ENCODE peak calls at places on chromosomes 11 and 22, in six cellular contexts. S, C, Z, Q, B and G are unnamed samples.

GRCh38 chr11:11841121-11841604 is 609 bp upstream of the USP47 start:
- DNase-seq in Q (no peak), Z (peak), B (peak), S (no peak), C (no peak), G (peak)

GRCh38 chr11:124276081-124276480 is 19.9 kb downstream of the OR8G5 start:
- DNase-seq in C (no peak), B (peak), Q (no peak), Z (no peak), S (no peak), G (peak)

GRCh38 chr11:1532606-1533341 is 39.3 kb downstream of the DUSP8 start:
- DNase-seq in C (no peak), S (no peak), Z (no peak), Q (no peak), B (peak), G (no peak)

GRCh38 chr11:27388001-27388400 is 25.0 kb upstream of the CCDC34 start:
- DNase-seq in B (no peak), Z (no peak), Q (no peak), C (no peak), S (no peak), G (no peak)

GRCh38 chr11:25860677-25861445 is 471.1 kb upstream of the ANO3 start:
- DNase-seq in C (no peak), B (peak), Q (no peak), Z (no peak), S (no peak), G (peak)

GRCh38 chr22:23844739-23845202 is 6.0 kb upstream of the DERL3 start:
- DNase-seq in Z (no peak), B (no peak), C (no peak), S (no peak), Q (no peak), G (no peak)

GRCh38 chr11:123187670-123188507 is 7.2 kb downstream of the CLMP start:
- DNase-seq in Z (no peak), S (no peak), C (no peak), Q (no peak), B (peak), G (peak)

GRCh38 chr11:76667856-76668255 is 2.7 kb downstream of the LRRC32 start:
- DNase-seq in Z (no peak), Q (peak), C (no peak), B (no peak), S (peak), G (no peak)

GRCh38 chr11:115993613-115994012 is 489.4 kb upstream of the CADM1 start:
- DNase-seq in Q (no peak), Z (no peak), S (no peak), B (no peak), C (no peak), G (no peak)

GRCh38 chr22:22894740-22895731 is 7.4 kb downstream of the IGLL5 start:
- DNase-seq in Z (no peak), S (no peak), B (no peak), Q (no peak), C (no peak), G (no peak)

GRCh38 chr11:67117667-67118058 is 1.4 kb upstream of the KDM2A start:
- DNase-seq in B (no peak), S (peak), Z (no peak), C (no peak), Q (peak), G (peak)

GRCh38 chr22:18983120-18983651 is 47.1 kb upstream of the PRODH start:
- DNase-seq in Z (no peak), S (no peak), B (no peak), Q (peak), C (no peak), G (no peak)

GRCh38 chr11:48096588-48097525 is 116.5 kb downstream of the PTPRJ start:
- DNase-seq in C (no peak), B (no peak), Z (no peak), S (no peak), Q (peak), G (no peak)

GRCh38 chr11:61747389-61748285 is 4.8 kb upstream of the MYRF start:
- DNase-seq in B (peak), C (no peak), Q (peak), Z (peak), S (peak), G (peak)

GRCh38 chr11:72781313-72782080 is 12.3 kb downstream of the STARD10 start:
- DNase-seq in Q (peak), B (no peak), C (no peak), Z (no peak), S (no peak), G (no peak)

GRCh38 chr11:69013009-69013951 is at the start of gene MRGPRF:
- DNase-seq in C (peak), S (peak), Q (peak), B (peak), Z (peak), G (peak)

GRCh38 chr22:46390652-46391301 is 55.3 kb downstream of the TRMU start:
- DNase-seq in Z (peak), Q (peak), C (no peak), B (peak), S (peak), G (peak)

GRCh38 chr11:1222491-1223345 is at the start of gene MUC5B:
- DNase-seq in S (peak), Z (no peak), Q (peak), C (no peak), B (no peak), G (peak)

GRCh38 chr11:2940166-2940929 is 11.1 kb upstream of the PHLDA2 start:
- DNase-seq in S (peak), Q (peak), C (no peak), Z (no peak), B (peak), G (peak)

GRCh38 chr22:50253046-50253580 is 2.0 kb upstream of the HDAC10 start:
- DNase-seq in C (no peak), B (no peak), S (no peak), Z (no peak), Q (no peak), G (no peak)

GRCh38 chr22:29605236-29605850 is 1.9 kb downstream of the NF2 start:
- DNase-seq in B (no peak), S (peak), Z (no peak), Q (no peak), C (no peak), G (no peak)

GRCh38 chr22:29607426-29607825 is 4.0 kb downstream of the NF2 start:
- DNase-seq in Z (no peak), S (no peak), Q (no peak), C (no peak), B (no peak), G (peak)

GRCh38 chr22:29600846-29601245 is 2.6 kb upstream of the NF2 start:
- DNase-seq in S (no peak), Q (no peak), B (no peak), C (no peak), Z (no peak), G (no peak)

GRCh38 chr22:29606320-29606719 is 2.9 kb downstream of the NF2 start:
- DNase-seq in B (no peak), Z (no peak), C (no peak), S (no peak), Q (no peak), G (no peak)

GRCh38 chr22:29603358-29604191 is at the start of gene NF2:
- DNase-seq in B (peak), Z (peak), Q (peak), C (peak), S (peak), G (peak)
- TF ChIP-seq CTCF in B (no peak), Z (peak), Q (no peak), C (no peak), S (no peak), G (no peak)

GRCh38 chr11:110763249-110764011 is 51.2 kb upstream of the ARHGAP20 start:
- DNase-seq in B (peak), Z (no peak), Q (no peak), S (peak), C (peak), G (peak)
- H3K4me3 ChIP-seq in B (no peak), Z (no peak), Q (no peak), S (no peak), C (no peak), G (no peak)

GRCh38 chr11:118996926-118997626 is 862 bp upstream of the CENATAC start:
- DNase-seq in Z (peak), Q (peak), C (no peak), S (no peak), B (peak), G (no peak)
- TF ChIP-seq CTCF in Z (no peak), Q (peak), C (peak), S (no peak), B (peak), G (peak)

GRCh38 chr11:126145954-126146353 is 65.5 kb downstream of the RPUSD4 start:
- DNase-seq in Z (no peak), Q (no peak), C (no peak), B (no peak), S (no peak), G (no peak)
- H3K4me3 ChIP-seq in Z (no peak), Q (no peak), C (no peak), B (no peak), S (no peak), G (no peak)

DNA sequence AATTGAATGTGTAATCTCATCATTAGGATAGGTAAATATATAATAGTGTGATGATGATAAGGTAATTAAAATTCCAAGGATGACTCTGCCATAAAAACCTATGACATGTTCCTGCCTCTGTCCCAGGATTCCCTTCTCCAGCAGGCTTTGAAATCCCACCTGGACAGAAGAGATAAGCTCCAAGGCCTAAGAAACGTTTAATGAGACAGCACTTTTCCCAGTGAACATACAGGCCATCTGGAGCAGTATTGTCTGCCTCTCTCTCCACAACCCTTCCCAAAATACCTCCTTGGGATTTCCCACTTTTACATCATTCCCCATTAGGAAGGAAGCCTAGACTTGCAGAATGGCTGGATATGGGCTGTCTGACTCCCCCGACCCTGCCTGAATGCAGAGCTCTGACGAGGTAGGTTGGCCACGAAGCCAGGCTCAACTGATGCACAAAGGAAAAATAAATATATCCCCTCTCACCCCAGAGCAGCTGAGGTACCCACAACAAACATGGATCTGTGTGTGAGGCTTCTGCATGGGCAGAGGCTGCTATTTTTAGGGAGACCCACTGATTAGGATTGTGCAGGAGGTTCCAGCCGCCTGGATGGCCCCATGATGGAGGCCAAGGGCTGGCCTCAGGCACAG is 71.0 kb downstream of the TMPRSS5 start:
- DNase-seq in S (no peak), Z (no peak), C (no peak), B (no peak), Q (no peak), G (peak)
- TF ChIP-seq CTCF in S (no peak), Z (no peak), C (no peak), B (no peak), Q (no peak), G (no peak)

GRCh38 chr11:87137711-87138110 is 100.0 kb downstream of the TMEM135 start:
- DNase-seq in Q (no peak), S (no peak), B (peak), C (peak), Z (no peak), G (peak)
- H3K4me3 ChIP-seq in Q (no peak), S (no peak), B (no peak), C (no peak), Z (no peak), G (no peak)